ENCODE peak calls at places on chromosomes 11 and 22, in five cellular contexts. I is ovary; W is CD8-positive, alpha-beta T cell; A is cardiac muscle cell; Y is fibroblast of lung. F is an unnamed sample. For H3K9me3, the result is how much of the 10 kb centered on the place peaks cover.

GRCh38 chr11:117814766-117815261 is 9.7 kb downstream of the FXYD2 start:
- DNase-seq in I (peak), W (peak), A (peak), Y (peak), F (peak)

GRCh38 chr22:45317551-45318167 is 7.9 kb downstream of the FAM118A start:
- DNase-seq in I (peak), W (peak), A (no peak), Y (peak), F (peak)

GRCh38 chr11:64803163-64803845 is at the start of gene MAP4K2:
- DNase-seq in I (peak), W (peak), A (peak), Y (peak), F (peak)

GRCh38 chr22:26318975-26319374 is 110.1 kb upstream of the ASPHD2 start:
- DNase-seq in I (no peak), W (no peak), A (no peak), Y (peak), F (no peak)

GRCh38 chr11:125300791-125301218 is 136.3 kb downstream of the PKNOX2 start:
- DNase-seq in I (no peak), W (no peak), A (no peak), Y (peak), F (no peak)

GRCh38 chr11:112856133-112856532 is 105.1 kb upstream of the NCAM1 start:
- DNase-seq in I (no peak), W (no peak), A (no peak), Y (no peak), F (no peak)

GRCh38 chr22:29224121-29224858 is 18.6 kb downstream of the EMID1 start:
- DNase-seq in I (no peak), W (no peak), A (no peak), Y (peak), F (no peak)

GRCh38 chr11:119172513-119172912 is 4.0 kb downstream of the NLRX1 start:
- DNase-seq in I (no peak), W (no peak), A (no peak), Y (no peak), F (no peak)

GRCh38 chr11:112734207-112734606 is 227.0 kb upstream of the NCAM1 start:
- DNase-seq in I (peak), W (no peak), A (peak), Y (peak), F (no peak)

GRCh38 chr11:75328426-75329277 is 22.8 kb downstream of the ARRB1 start:
- DNase-seq in I (peak), W (no peak), A (peak), Y (peak), F (peak)

GRCh38 chr11:61035086-61035835 is 63.8 kb downstream of the CD6 start:
- DNase-seq in I (no peak), W (no peak), A (no peak), Y (no peak), F (no peak)

GRCh38 chr11:78660451-78660850 is 85.8 kb upstream of the NARS2 start:
- DNase-seq in I (no peak), W (no peak), A (no peak), Y (no peak), F (no peak)

GRCh38 chr22:21038405-21038804 is 6.0 kb upstream of the SLC7A4 start:
- DNase-seq in I (no peak), W (no peak), A (peak), Y (peak), F (no peak)

GRCh38 chr11:28243596-28243995 is 135.4 kb downstream of the METTL15 start:
- DNase-seq in I (no peak), W (no peak), A (no peak), Y (peak), F (no peak)

GRCh38 chr11:71363721-71364120 is 84.5 kb downstream of the DHCR7 start:
- DNase-seq in I (no peak), W (no peak), A (no peak), Y (no peak), F (no peak)

GRCh38 chr22:49152146-49152929 is 675.3 kb downstream of the BRD1 start:
- DNase-seq in I (no peak), W (no peak), A (peak), Y (no peak), F (no peak)
- H3K9me3 ChIP-seq in I (under half), W (under half), A (under half), Y (under half), F (under half)

DNA sequence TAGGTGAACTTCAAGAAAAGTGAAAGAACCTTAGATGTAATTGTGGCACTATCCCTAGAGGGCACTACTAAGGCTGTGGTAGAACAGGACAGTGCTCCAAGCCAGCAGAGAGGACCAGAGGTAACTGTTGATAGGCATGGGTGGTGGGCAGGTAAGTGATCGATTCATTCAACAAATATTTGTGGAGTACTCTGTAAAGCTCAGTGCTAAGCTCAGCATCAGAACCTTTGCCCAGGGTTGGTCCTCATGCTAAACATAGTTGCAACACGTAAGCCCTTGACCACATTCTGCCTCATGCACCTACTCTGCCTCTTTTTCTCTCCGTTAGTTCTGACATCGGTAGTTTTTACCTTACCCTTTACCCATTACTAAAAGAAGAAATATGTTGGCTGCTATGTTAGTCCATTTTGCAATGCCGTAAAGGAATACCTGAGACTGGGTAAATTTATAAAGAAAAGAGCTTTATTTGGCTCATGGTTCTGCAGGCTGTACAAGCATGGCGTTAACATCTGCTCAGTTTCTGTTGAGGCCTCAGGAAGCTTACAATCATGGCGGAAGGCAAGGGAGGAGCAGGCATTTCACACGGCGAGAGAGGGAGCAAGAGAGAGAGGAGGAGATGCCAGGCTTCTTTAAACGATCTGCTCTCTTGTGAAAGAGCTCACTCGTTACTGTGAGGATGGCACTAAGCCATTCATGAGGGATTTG is 18.4 kb upstream of the NNMT start:
- DNase-seq in I (no peak), W (no peak), A (no peak), Y (no peak), F (no peak)
- H3K27ac ChIP-seq in I (no peak), W (no peak), A (no peak), Y (no peak), F (no peak)

DNA sequence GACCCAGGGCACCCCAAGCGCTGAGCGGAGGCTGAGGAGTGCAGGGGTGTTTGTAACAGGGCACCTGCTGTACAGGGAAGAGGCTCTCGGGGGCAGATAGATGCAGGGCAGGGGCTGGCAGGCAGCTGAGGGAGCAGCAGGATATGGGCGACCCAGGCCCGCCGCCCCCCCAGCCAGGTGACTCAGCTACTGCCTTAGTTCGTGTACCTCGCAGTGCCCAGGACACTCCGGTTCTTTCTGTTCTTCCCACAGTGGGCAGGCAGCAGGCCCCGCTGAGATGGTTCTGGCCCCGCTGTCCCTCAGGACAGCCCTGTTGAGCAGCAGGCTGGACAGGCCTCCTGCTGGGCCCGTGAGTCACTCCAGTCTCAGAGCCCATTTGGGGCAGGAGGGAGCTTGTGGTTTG is 16.2 kb downstream of the PHLDA2 start:
- DNase-seq in I (no peak), W (no peak), A (no peak), Y (peak), F (no peak)
- TF ChIP-seq CTCF in I (no peak), W (no peak), A (no peak), Y (no peak), F (no peak)

GRCh38 chr11:133720951-133721350 is 124.4 kb downstream of the SPATA19 start:
- DNase-seq in I (no peak), W (no peak), A (no peak), Y (no peak), F (no peak)
- H3K9me3 ChIP-seq in I (under half), W (under half), A (under half), Y (under half), F (under half)

GRCh38 chr22:49448546-49448945 is 379.1 kb downstream of the BRD1 start:
- DNase-seq in I (no peak), W (no peak), A (no peak), Y (no peak), F (no peak)

GRCh38 chr22:49447837-49448236 is 379.8 kb downstream of the BRD1 start:
- DNase-seq in I (no peak), W (no peak), A (no peak), Y (no peak), F (no peak)

GRCh38 chr22:49450521-49450920 is 377.2 kb downstream of the BRD1 start:
- DNase-seq in I (no peak), W (no peak), A (no peak), Y (no peak), F (no peak)

GRCh38 chr22:49449811-49450386 is 377.8 kb downstream of the BRD1 start:
- DNase-seq in I (no peak), W (no peak), A (peak), Y (no peak), F (no peak)

DNA sequence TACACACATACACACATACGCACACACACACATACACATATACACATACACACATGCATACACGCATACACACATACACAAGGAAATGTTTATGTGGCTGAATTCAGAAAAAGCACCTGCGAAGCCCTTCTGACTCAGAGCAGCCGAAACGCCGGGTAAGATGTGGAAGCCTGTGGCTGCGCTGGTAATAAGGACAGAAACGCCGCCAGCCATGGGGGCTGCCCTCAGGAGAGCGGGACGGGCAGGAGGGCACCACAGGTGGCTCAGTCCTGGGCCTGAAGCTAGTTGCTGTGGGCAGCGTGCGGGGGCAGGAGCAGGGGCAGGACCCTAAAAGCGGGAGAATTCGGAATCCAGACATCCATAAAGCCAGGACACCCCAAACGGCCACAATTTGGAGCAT is 378.3 kb downstream of the BRD1 start:
- DNase-seq in I (no peak), W (no peak), A (no peak), Y (no peak), F (no peak)
- H3K27ac ChIP-seq in I (no peak), W (no peak), A (no peak), Y (no peak), F (no peak)

GRCh38 chr11:4203603-4204360 is 109.2 kb downstream of the RRM1 start:
- DNase-seq in I (no peak), W (no peak), A (peak), Y (no peak), F (no peak)
- TF ChIP-seq CTCF in I (no peak), W (no peak), A (no peak), Y (no peak), F (no peak)

GRCh38 chr11:97756571-97757335 is 1264.0 kb upstream of the CNTN5 start:
- DNase-seq in I (no peak), W (no peak), A (no peak), Y (peak), F (no peak)
- H3K9me3 ChIP-seq in I (under half), W (under half), A (under half), Y (under half), F (under half)

F was measured in CD4-positive, alpha-beta T cell.